ENCODE peak calls at places on chromosomes 3 and 15, in four cellular contexts. S is uterus, C is right lobe of liver, N is heart left ventricle. A is an unnamed sample.

GRCh38 chr3:37510749-37511148 is 336.4 kb upstream of the LRRFIP2 start:
- DNase-seq in S (no peak), C (no peak), N (no peak), A (no peak)

GRCh38 chr3:142888484-142889262 is at the start of gene PCOLCE2:
- DNase-seq in N (peak; percentile 57), C (peak; percentile 48), S (peak; percentile 27), A (peak; percentile 32)

GRCh38 chr3:5699811-5700210 is 512.3 kb downstream of the EDEM1 start:
- DNase-seq in C (no peak), N (no peak), S (no peak), A (no peak)

GRCh38 chr3:187678869-187679268 is 8.7 kb upstream of the SST start:
- DNase-seq in C (peak; percentile 35), N (peak; percentile 51), S (peak; percentile 39), A (peak; percentile 63)

GRCh38 chr3:18424862-18425640 is at the start of gene SATB1:
- DNase-seq in C (peak; percentile 87), N (peak; percentile 89), S (peak; percentile 79), A (peak; percentile 78)

GRCh38 chr3:100269410-100270217 is 8.8 kb downstream of the TBC1D23 start:
- DNase-seq in N (no peak), S (no peak), C (no peak), A (peak; percentile 63)

GRCh38 chr15:69304176-69304533 is 5.4 kb downstream of the PAQR5 start:
- DNase-seq in S (no peak), N (no peak), C (no peak), A (no peak)

GRCh38 chr3:13704174-13704573 is 155.2 kb downstream of the FBLN2 start:
- DNase-seq in N (no peak), C (no peak), S (no peak), A (no peak)

GRCh38 chr3:175200391-175200790 is 341.3 kb downstream of the NAALADL2 start:
- DNase-seq in C (no peak), S (no peak), N (no peak), A (no peak)

GRCh38 chr15:22265961-22266360 is 185.6 kb downstream of the OR4M2 start:
- DNase-seq in C (peak; percentile 49), S (no peak), N (no peak), A (no peak)

GRCh38 chr3:192207239-192207638 is 520.1 kb downstream of the FGF12 start:
- DNase-seq in N (no peak), C (no peak), S (no peak), A (no peak)

GRCh38 chr15:61030451-61030850 is 198.7 kb downstream of the RORA start:
- DNase-seq in S (no peak), N (no peak), C (no peak), A (no peak)

GRCh38 chr15:90617171-90617570 is 87.4 kb downstream of the CRTC3 start:
- DNase-seq in N (no peak), S (no peak), C (no peak), A (no peak)

GRCh38 chr3:70876154-70876553 is 563.7 kb upstream of the MDFIC2 start:
- DNase-seq in N (no peak), C (no peak), S (no peak), A (no peak)

GRCh38 chr15:68775671-68776476 is 44.8 kb downstream of the ANP32A start:
- DNase-seq in N (peak; percentile 86), C (peak; percentile 34), S (peak; percentile 84), A (no peak)

GRCh38 chr3:192171213-192171612 is 556.1 kb downstream of the FGF12 start:
- DNase-seq in N (no peak), S (no peak), C (no peak), A (no peak)

GRCh38 chr15:95290376-95290973 is 1040.0 kb upstream of the NR2F2 start:
- DNase-seq in N (no peak), S (no peak), C (no peak), A (no peak)

GRCh38 chr3:197520311-197521276 is 35.2 kb downstream of the BDH1 start:
- DNase-seq in S (no peak), N (no peak), C (peak; percentile 61), A (no peak)

GRCh38 chr15:59764775-59765174 is 75.7 kb upstream of the BNIP2 start:
- DNase-seq in S (no peak), C (no peak), N (no peak), A (no peak)

GRCh38 chr15:47218295-47218694 is 499.0 kb upstream of the SEMA6D start:
- DNase-seq in N (no peak), C (no peak), S (no peak), A (no peak)

GRCh38 chr3:127209840-127210653 is 17.1 kb downstream of the PRR23E start:
- DNase-seq in C (no peak), N (no peak), S (no peak), A (no peak)

GRCh38 chr15:88749699-88750098 is 53.5 kb upstream of the ACAN start:
- DNase-seq in C (no peak), N (no peak), S (no peak), A (no peak)

GRCh38 chr3:69108813-69109212 is 13.6 kb downstream of the LMOD3 start:
- DNase-seq in S (no peak), N (no peak), C (no peak), A (no peak)

GRCh38 chr3:42169579-42169978 is 78.4 kb downstream of the TRAK1 start:
- DNase-seq in N (no peak), C (no peak), S (no peak), A (no peak)

GRCh38 chr3:28598165-28598564 is 249.5 kb upstream of the AZI2 start:
- DNase-seq in S (no peak), C (no peak), N (no peak), A (no peak)

GRCh38 chr3:11678735-11679134 is 35.0 kb upstream of the VGLL4 start:
- DNase-seq in C (no peak), N (no peak), S (no peak), A (no peak)

GRCh38 chr3:17320266-17320665 is 422.2 kb downstream of the TBC1D5 start:
- DNase-seq in C (no peak), N (no peak), S (no peak), A (no peak)

GRCh38 chr3:78918361-78919020 is 849.3 kb downstream of the ROBO1 start:
- DNase-seq in S (no peak), N (no peak), C (no peak), A (no peak)

GRCh38 chr3:69787436-69788168 is 48.3 kb downstream of the MITF start:
- DNase-seq in S (no peak), C (no peak), N (no peak), A (no peak)

GRCh38 chr15:37109151-37109912 is 9.0 kb upstream of the MEIS2 start:
- DNase-seq in C (no peak), N (no peak), S (no peak), A (no peak)

GRCh38 chr3:47661121-47661752 is 82.6 kb upstream of the CSPG5 start:
- DNase-seq in N (peak; percentile 33), S (peak; percentile 20), C (no peak), A (no peak)

GRCh38 chr3:59710556-59710953 is 660.7 kb upstream of the CFAP20DC start:
- DNase-seq in C (no peak), S (no peak), N (no peak), A (no peak)

GRCh38 chr3:156787926-156788663 is 38.1 kb upstream of the LEKR1 start:
- DNase-seq in C (no peak), S (no peak), N (no peak), A (peak; percentile 55)

GRCh38 chr3:129644836-129645235 is 38.4 kb upstream of the PLXND1 start:
- DNase-seq in N (no peak), C (no peak), S (no peak), A (no peak)

DNA sequence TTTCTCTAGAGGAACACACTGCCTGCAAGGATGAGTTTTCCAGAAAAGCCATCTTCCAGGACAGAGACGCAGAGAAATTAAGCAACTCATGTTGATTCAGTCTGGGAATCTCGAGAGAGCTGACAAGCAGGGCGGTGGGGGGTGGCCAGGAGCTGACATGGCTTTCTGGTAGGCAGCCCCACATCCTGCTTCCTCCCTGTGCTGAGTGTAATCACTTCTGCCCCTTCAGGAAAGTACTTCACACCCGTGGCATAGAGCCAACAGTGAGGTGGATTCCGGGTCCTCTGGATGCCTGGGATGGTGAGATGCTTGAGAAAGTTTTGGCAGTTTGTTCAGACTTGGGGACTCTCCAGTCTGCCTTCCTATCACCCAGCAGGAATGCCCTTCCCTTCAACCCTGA is 221.1 kb downstream of the SLCO3A1 start:
- DNase-seq in S (no peak), N (peak; percentile 76), C (peak; percentile 58), A (no peak)
- TF ChIP-seq CTCF in S (no peak), N (no peak), C (no peak), A (no peak)

DNA sequence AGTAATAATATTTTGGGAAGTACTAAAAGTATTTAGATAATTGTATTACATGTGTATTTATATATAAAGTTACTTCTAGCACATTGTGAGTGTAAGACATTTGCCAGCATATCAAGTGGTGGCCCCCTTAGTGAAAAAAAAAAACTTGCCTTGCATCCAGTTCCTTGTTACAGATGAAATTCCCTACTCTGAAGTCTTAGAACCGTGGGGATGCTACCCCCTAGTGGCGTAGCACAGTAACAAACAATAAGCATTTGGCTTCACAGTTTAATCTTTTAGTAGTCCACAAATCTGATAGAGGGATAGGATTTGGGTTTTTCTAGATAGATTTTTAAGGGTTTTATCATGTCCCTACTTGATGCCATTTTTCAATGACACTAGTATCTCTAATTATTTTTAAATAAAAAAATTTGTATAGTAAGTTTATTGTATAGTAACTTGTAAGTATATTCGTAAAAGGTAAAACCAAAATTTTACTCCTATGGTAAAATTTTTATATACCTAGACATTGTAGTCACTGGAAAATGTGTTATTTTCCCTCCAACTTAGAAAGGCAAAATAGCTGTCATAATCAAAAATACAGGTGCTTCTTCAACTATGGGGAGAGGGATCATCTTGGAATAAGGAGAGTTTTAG is 14.3 kb downstream of the SMC4 start:
- DNase-seq in N (peak; percentile 45), S (peak; percentile 51), C (peak; percentile 35), A (peak; percentile 61)
- TF ChIP-seq CTCF in N (peak; percentile 82), S (peak; percentile 80), C (peak; percentile 81), A (peak; percentile 92)

DNA sequence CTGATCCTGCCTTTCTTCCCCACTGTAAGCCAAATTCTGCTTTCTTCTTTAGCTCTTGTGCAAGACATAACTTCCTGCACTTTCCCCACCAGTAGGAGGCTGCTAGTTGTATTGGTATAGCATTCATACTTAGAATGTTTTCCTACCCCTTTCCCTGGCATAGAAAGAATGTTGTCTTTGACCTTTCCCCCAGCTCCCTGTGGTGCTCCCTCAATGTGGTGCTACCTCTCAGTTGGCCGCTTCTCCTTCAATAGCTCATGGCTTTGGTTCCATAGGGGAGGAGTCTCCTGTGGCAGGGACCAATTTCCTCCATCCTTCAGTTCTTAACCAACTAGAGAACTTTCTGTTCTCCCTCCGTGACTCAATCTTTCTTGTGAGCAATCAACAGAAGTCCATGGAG is 67.5 kb upstream of the AKAP13 start:
- DNase-seq in C (no peak), N (no peak), S (no peak), A (no peak)
- TF ChIP-seq CTCF in C (no peak), N (no peak), S (no peak), A (no peak)

DNA sequence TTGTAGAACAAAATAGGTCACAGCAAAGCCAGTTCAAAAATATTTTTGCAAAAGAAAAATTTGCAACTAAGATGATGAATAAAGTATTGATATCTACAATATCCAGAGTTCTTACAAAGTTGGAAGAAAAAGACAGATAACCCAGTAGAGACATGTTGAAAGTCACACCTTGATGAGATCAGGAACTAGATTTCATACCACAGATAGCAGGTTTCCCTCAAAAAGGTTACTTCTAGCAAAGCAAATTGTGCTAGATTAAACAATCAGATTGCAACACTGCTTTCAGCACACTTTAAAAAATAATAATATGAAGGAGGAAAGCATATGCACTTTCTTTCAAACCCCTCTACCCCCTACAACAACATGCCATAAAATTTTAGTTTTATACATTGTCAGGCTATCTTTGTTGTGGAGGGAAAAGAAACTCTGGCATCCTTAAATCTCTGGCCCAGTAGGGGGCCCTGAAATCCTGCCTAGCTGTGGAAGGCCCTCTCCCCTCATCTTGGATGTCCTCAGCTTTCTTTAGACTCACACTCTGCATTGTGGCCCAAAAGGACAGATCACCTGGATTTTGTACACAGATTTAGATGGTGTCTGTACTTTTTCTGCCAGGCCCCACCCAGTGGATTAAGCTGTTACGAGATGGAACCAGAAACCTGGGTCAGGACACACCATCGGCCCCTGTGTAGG is 50.9 kb downstream of the CCR3 start:
- DNase-seq in C (no peak), N (no peak), S (no peak), A (no peak)
- TF ChIP-seq CTCF in C (no peak), N (no peak), S (no peak), A (peak; percentile 30)